ENCODE peak calls at places on chromosomes 13 and 19, in seven cellular contexts. Y, V, L, A, T, O and G are unnamed samples. For H3K4me1, the result is how much of the 10 kb centered on the place peaks cover.

GRCh38 chr13:47680752-47681151 is 320.3 kb downstream of the SUCLA2 start:
- DNase-seq in Y (no peak), V (no peak), L (no peak), A (no peak), T (no peak), O (no peak), G (no peak)

GRCh38 chr19:831407-832369 is 4.1 kb downstream of the AZU1 start:
- DNase-seq in Y (no peak), V (no peak), L (no peak), A (no peak), T (no peak), O (peak), G (peak)

GRCh38 chr19:1228161-1228560 is 9.6 kb downstream of the CBARP start:
- DNase-seq in Y (no peak), V (no peak), L (no peak), A (no peak), T (no peak), O (no peak), G (no peak)

GRCh38 chr13:62626771-62627170 is 1211.1 kb upstream of the PCDH20 start:
- DNase-seq in Y (no peak), V (no peak), L (peak), A (no peak), T (no peak), O (no peak), G (no peak)

GRCh38 chr13:28012896-28013295 is 24.4 kb upstream of the URAD start:
- DNase-seq in Y (no peak), V (no peak), L (no peak), A (no peak), T (no peak), O (no peak), G (no peak)

GRCh38 chr13:41284512-41285288 is 21.3 kb upstream of the MTRF1 start:
- DNase-seq in Y (no peak), V (peak), L (no peak), A (peak), T (no peak), O (no peak), G (no peak)

GRCh38 chr13:48749699-48750473 is 96.2 kb downstream of the CYSLTR2 start:
- DNase-seq in Y (peak), V (peak), L (peak), A (peak), T (peak), O (peak), G (peak)

GRCh38 chr13:39451301-39451700 is 151.7 kb downstream of the LHFPL6 start:
- DNase-seq in Y (no peak), V (no peak), L (no peak), A (no peak), T (no peak), O (no peak), G (no peak)

GRCh38 chr13:52925775-52926285 is 77.4 kb upstream of the PCDH8 start:
- DNase-seq in Y (no peak), V (no peak), L (no peak), A (no peak), T (no peak), O (peak), G (peak)

GRCh38 chr13:28035146-28035782 is 46.8 kb upstream of the URAD start:
- DNase-seq in Y (no peak), V (no peak), L (no peak), A (no peak), T (no peak), O (no peak), G (no peak)

GRCh38 chr19:39252458-39252857 is 3.8 kb upstream of the IFNL4 start:
- DNase-seq in Y (no peak), V (no peak), L (no peak), A (no peak), T (no peak), O (no peak), G (no peak)

GRCh38 chr13:26952551-26953138 is 192.1 kb upstream of the GPR12 start:
- DNase-seq in Y (no peak), V (no peak), L (no peak), A (no peak), T (no peak), O (no peak), G (no peak)

GRCh38 chr13:33520480-33520839 is 234.9 kb upstream of the STARD13 start:
- DNase-seq in Y (no peak), V (no peak), L (no peak), A (no peak), T (no peak), O (no peak), G (no peak)

GRCh38 chr19:31257426-31258130 is 91.7 kb downstream of the TSHZ3 start:
- DNase-seq in Y (no peak), V (no peak), L (no peak), A (no peak), T (no peak), O (no peak), G (no peak)

GRCh38 chr19:39645800-39646411 is 9.8 kb upstream of the LGALS16 start:
- DNase-seq in Y (no peak), V (no peak), L (no peak), A (no peak), T (no peak), O (no peak), G (no peak)

DNA sequence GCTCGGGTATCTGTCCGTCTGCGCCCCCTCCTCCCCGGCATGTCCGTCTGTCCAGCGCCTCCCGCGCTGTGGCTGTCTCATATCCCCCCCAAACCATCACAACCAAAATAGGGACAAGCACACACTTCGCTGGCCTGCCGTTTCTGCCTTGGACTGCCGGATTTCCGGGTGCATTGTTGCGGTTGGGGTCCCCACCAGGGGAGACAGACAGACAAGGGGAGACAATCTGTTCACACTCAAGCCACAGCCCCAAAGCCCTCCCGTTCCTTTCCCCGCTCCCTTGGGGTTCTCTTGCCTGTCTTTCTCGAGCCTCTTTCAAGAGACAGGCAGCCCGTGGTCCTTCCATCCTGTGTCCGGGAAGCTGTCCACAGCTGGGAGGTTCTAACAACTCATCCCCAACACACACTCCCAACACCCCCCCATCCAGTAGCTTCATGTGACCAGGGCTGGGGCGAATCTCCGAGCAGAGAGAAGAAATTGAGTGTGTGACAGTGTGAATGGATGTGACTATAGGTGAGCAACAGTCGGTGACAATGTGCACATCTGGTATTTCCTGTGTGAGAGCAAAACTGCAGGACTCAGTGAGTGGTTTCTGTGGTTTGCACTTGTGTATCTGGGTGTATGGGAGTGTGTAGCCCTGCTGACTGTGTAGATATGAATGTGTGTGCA is 16.5 kb upstream of the FOSB start:
- DNase-seq in Y (peak), V (peak), L (no peak), A (peak), T (peak), O (peak), G (no peak)
- H3K4me1 ChIP-seq in Y (under half), V (half or more), L (under half), A (under half), T (under half), O (under half), G (under half)

DNA sequence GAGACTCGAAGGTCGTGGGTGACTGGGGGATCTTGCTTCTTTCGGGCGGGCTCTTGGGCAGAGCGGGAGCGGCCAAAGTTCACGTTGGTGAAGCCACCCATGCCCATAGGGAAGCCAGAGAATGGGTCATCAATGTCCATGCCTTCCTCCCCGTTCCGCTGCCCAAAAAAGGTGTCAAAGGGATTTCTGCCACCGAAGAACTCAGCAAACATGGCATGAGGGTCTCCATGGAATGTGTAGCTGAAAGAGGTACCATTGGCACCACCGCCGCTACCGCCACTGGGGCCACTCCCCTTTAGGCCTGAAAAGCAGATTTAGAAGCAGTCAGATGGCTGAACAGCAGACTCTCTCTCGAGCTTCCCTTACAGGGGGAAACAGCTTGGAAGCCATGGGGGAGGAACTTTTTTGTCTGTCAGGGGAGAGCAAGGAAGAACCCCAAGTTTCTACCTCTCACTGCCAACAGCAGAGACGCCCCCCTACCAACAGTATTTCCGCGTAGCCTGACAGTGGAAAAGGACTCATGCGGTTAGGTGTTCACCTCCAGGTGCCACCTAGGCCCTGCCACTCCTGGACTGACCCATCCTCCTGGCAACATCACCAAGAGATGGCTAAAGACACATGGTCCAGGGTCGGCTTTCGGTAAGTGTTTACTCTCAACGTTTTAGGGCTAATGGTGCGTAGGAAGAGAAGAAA is 1.3 kb downstream of the DNAJB1 start:
- DNase-seq in Y (no peak), V (no peak), L (no peak), A (no peak), T (no peak), O (peak), G (no peak)
- H3K4me1 ChIP-seq in Y (under half), V (half or more), L (under half), A (under half), T (under half), O (under half), G (under half)

DNA sequence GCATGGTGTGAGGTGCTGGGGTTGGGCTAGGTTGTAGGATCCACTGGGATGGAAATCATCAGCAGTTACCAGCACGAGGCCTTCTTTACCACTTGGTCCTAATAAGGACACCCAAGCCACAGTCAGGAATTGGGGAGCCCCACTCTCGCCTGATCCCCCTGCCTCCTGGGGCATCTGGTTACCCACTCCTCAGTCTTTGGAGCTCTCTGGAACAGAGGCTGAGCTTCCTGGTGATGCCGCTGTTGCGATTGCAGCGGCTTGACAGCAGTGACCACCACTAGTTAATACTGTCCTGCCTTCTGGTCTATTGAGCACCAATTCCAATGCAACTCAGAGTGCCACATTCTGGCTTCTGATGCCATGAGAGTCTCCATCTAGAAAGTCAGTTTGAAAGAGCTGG is 13.5 kb downstream of the TMEM272 start:
- DNase-seq in Y (no peak), V (no peak), L (no peak), A (no peak), T (no peak), O (no peak), G (no peak)
- H3K4me1 ChIP-seq in Y (under half), V (under half), L (under half), A (under half), T (under half), O (under half), G (under half)

GRCh38 chr13:114068723-114069322 is 63.6 kb downstream of the RASA3 start:
- DNase-seq in Y (peak), V (no peak), L (no peak), A (peak), T (no peak), O (no peak), G (no peak)
- H3K4me1 ChIP-seq in Y (under half), V (half or more), L (under half), A (under half), T (half or more), O (under half), G (under half)

GRCh38 chr19:36950335-36951119 is 34.4 kb downstream of the ZNF568 start:
- DNase-seq in Y (no peak), V (no peak), L (no peak), A (no peak), T (no peak), O (no peak), G (no peak)
- H3K4me1 ChIP-seq in Y (under half), V (under half), L (under half), A (under half), T (under half), O (under half), G (under half)

GRCh38 chr19:8459520-8460260 is 14.9 kb downstream of the HNRNPM start:
- DNase-seq in Y (no peak), V (no peak), L (no peak), A (no peak), T (no peak), O (no peak), G (no peak)
- H3K4me1 ChIP-seq in Y (under half), V (half or more), L (under half), A (under half), T (under half), O (under half), G (under half)

GRCh38 chr19:5627395-5627904 is 4.6 kb downstream of the SAFB start:
- DNase-seq in Y (no peak), V (peak), L (no peak), A (peak), T (no peak), O (no peak), G (peak)
- H3K4me1 ChIP-seq in Y (under half), V (half or more), L (under half), A (under half), T (half or more), O (under half), G (under half)